ENCODE peak calls at places on chromosome 13, in eight cellular contexts. I is glutamatergic neuron, L is neural progenitor cell, Y is stomach, Z is ovary, H is GM12865, R is heart right ventricle, P is thoracic aorta. G is an unnamed sample.

GRCh38 chr13:79724348-79725103 is 243.6 kb downstream of the NDFIP2 start:
- DNase-seq in I (no peak), L (no peak), Y (no peak), Z (no peak), H (no peak), R (no peak), P (no peak), G (no peak)

GRCh38 chr13:34358811-34359513 is 541.0 kb downstream of the RFC3 start:
- DNase-seq in I (no peak), L (no peak), Y (no peak), Z (no peak), H (no peak), R (no peak), P (no peak), G (no peak)

GRCh38 chr13:110301606-110302131 is 5.3 kb downstream of the COL4A1 start:
- DNase-seq in I (no peak), L (peak), Y (no peak), Z (no peak), H (no peak), R (no peak), P (no peak), G (no peak)

GRCh38 chr13:51620165-51620983 is 36.1 kb downstream of the WDFY2 start:
- DNase-seq in I (no peak), L (no peak), Y (no peak), Z (no peak), H (no peak), R (peak), P (no peak), G (no peak)

GRCh38 chr13:29902632-29903305 is 52.4 kb upstream of the UBL3 start:
- DNase-seq in I (no peak), L (no peak), Y (no peak), Z (no peak), H (no peak), R (no peak), P (no peak), G (no peak)

GRCh38 chr13:35926859-35927530 is 204.2 kb downstream of the DCLK1 start:
- DNase-seq in I (no peak), L (no peak), Y (no peak), Z (no peak), H (no peak), R (no peak), P (no peak), G (no peak)

GRCh38 chr13:114140131-114140908 is 7.9 kb upstream of the RASA3 start:
- DNase-seq in I (no peak), L (no peak), Y (no peak), Z (no peak), H (no peak), R (no peak), P (no peak), G (no peak)

GRCh38 chr13:88744289-88744688 is 1073.1 kb downstream of the SLITRK5 start:
- DNase-seq in I (no peak), L (no peak), Y (no peak), Z (no peak), H (no peak), R (no peak), P (no peak), G (no peak)

GRCh38 chr13:41455725-41456419 is 1.5 kb upstream of the RGCC start:
- DNase-seq in I (no peak), L (peak), Y (no peak), Z (no peak), H (no peak), R (no peak), P (no peak), G (peak)

GRCh38 chr13:99393791-99394735 is 86.9 kb upstream of the GPR183 start:
- DNase-seq in I (no peak), L (no peak), Y (no peak), Z (no peak), H (no peak), R (no peak), P (no peak), G (no peak)

GRCh38 chr13:110298566-110299321 is 8.2 kb downstream of the COL4A1 start:
- DNase-seq in I (no peak), L (no peak), Y (no peak), Z (peak), H (no peak), R (peak), P (no peak), G (peak)

GRCh38 chr13:35923347-35923746 is 207.8 kb downstream of the DCLK1 start:
- DNase-seq in I (no peak), L (no peak), Y (no peak), Z (no peak), H (no peak), R (peak), P (no peak), G (no peak)

GRCh38 chr13:108948269-108948671 is 318.9 kb downstream of the MYO16 start:
- DNase-seq in I (no peak), L (no peak), Y (no peak), Z (no peak), H (no peak), R (no peak), P (no peak), G (no peak)

GRCh38 chr13:98740131-98740530 is 12.3 kb downstream of the SLC15A1 start:
- DNase-seq in I (no peak), L (no peak), Y (no peak), Z (no peak), H (no peak), R (no peak), P (no peak), G (no peak)

GRCh38 chr13:72437458-72437857 is 290.0 kb downstream of the MZT1 start:
- DNase-seq in I (no peak), L (no peak), Y (no peak), Z (no peak), H (no peak), R (no peak), P (no peak), G (no peak)

GRCh38 chr13:83274679-83275078 is 607.6 kb downstream of the SLITRK1 start:
- DNase-seq in I (no peak), L (no peak), Y (no peak), Z (no peak), H (no peak), R (no peak), P (no peak), G (no peak)

GRCh38 chr13:75310005-75310580 is 171.9 kb downstream of the TBC1D4 start:
- DNase-seq in I (no peak), L (no peak), Y (no peak), Z (no peak), H (peak), R (no peak), P (no peak), G (no peak)

GRCh38 chr13:61466280-61466679 is 50.6 kb upstream of the PCDH20 start:
- DNase-seq in I (no peak), L (peak), Y (no peak), Z (no peak), H (no peak), R (no peak), P (no peak), G (no peak)

GRCh38 chr13:107866666-107867623 is 348.4 kb downstream of the LIG4 start:
- DNase-seq in I (peak), L (peak), Y (no peak), Z (no peak), H (no peak), R (peak), P (no peak), G (peak)

GRCh38 chr13:20494656-20495055 is 31.0 kb downstream of the CRYL1 start:
- DNase-seq in I (no peak), L (no peak), Y (no peak), Z (no peak), H (no peak), R (no peak), P (no peak), G (no peak)

GRCh38 chr13:82467626-82468025 is 1414.6 kb downstream of the SLITRK1 start:
- DNase-seq in I (no peak), L (no peak), Y (no peak), Z (no peak), H (no peak), R (no peak), P (no peak), G (no peak)

GRCh38 chr13:60369242-60369641 is 27.8 kb upstream of the TDRD3 start:
- DNase-seq in I (no peak), L (no peak), Y (no peak), Z (no peak), H (no peak), R (no peak), P (no peak), G (no peak)

GRCh38 chr13:21022056-21022693 is 39.2 kb downstream of the LATS2 start:
- DNase-seq in I (no peak), L (no peak), Y (no peak), Z (no peak), H (no peak), R (no peak), P (no peak), G (no peak)

GRCh38 chr13:86572115-86572514 is 772.9 kb upstream of the SLITRK6 start:
- DNase-seq in I (no peak), L (no peak), Y (no peak), Z (no peak), H (no peak), R (no peak), P (no peak), G (no peak)

GRCh38 chr13:60869225-60869624 is 472.2 kb downstream of the TDRD3 start:
- DNase-seq in I (no peak), L (no peak), Y (no peak), Z (no peak), H (no peak), R (no peak), P (no peak), G (no peak)

GRCh38 chr13:75135325-75135825 is 346.6 kb downstream of the TBC1D4 start:
- DNase-seq in I (no peak), L (no peak), Y (no peak), Z (no peak), H (no peak), R (no peak), P (no peak), G (no peak)

GRCh38 chr13:112618501-112618900 is 30.5 kb upstream of the TUBGCP3 start:
- DNase-seq in I (no peak), L (no peak), Y (no peak), Z (no peak), H (no peak), R (no peak), P (no peak), G (no peak)

GRCh38 chr13:110129539-110130186 is 177.3 kb downstream of the COL4A1 start:
- DNase-seq in I (no peak), L (no peak), Y (no peak), Z (no peak), H (no peak), R (no peak), P (no peak), G (no peak)

GRCh38 chr13:32911506-32911905 is 104.7 kb upstream of the KL start:
- DNase-seq in I (no peak), L (peak), Y (no peak), Z (no peak), H (peak), R (no peak), P (no peak), G (peak)

DNA sequence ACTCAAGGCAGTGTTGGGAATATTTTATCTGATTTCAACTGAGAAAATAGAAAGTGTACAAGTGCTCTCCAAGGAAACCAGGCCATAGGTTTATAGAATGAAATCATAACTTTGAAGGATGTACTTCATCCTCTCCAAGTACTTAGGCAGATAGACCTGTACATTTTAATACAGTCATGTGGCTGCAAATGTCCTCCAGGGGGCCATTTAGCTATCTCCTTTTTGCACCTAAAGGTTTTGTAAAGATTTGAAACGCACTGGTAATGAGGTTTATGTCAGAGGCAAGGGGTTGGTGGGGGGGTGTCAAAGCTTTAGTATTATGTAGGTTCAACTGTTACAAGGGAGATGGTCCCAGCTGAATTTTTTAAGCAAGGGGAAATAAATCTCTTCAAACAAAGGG is 364.4 kb downstream of the DCT start:
- DNase-seq in I (no peak), L (no peak), Y (no peak), Z (no peak), H (no peak), R (no peak), P (no peak), G (no peak)
- TF ChIP-seq CTCF in I (peak), L (peak), Y (no peak), Z (no peak), H (no peak), R (no peak), P (no peak), G (no peak)

GRCh38 chr13:28657784-28658538 is 969 bp upstream of the POMP start:
- DNase-seq in I (no peak), L (peak), Y (no peak), Z (no peak), H (peak), R (no peak), P (no peak), G (peak)
- TF ChIP-seq CTCF in I (no peak), L (no peak), Y (no peak), Z (no peak), H (no peak), R (no peak), P (no peak), G (no peak)

DNA sequence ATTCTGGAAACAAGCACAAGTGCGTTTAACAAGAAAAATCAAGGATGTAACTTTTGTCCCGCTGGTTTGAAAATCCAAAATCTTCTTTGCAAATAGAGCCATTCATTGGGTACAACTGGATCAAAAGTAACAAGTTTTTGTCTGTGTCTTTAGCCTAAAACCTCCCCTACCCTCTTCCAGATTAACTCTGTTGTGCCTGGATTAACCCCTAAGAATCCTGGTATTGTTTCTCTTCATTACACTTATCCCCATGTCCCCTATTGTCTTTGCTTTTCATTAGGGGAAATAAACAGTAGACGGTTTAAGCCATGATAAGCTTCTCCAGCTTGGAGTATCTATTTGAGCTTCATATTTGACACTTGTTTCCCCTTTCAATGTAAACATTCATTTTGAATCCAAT is 242.1 kb upstream of the ARGLU1 start:
- DNase-seq in I (no peak), L (peak), Y (no peak), Z (no peak), H (no peak), R (no peak), P (no peak), G (no peak)
- TF ChIP-seq CTCF in I (no peak), L (no peak), Y (no peak), Z (no peak), H (no peak), R (no peak), P (no peak), G (no peak)

GRCh38 chr13:102944821-102945220 is 99.0 kb downstream of the ERCC5 start:
- DNase-seq in I (no peak), L (no peak), Y (no peak), Z (no peak), H (no peak), R (no peak), P (no peak), G (no peak)

GRCh38 chr13:102945324-102945815 is 99.5 kb downstream of the ERCC5 start:
- DNase-seq in I (no peak), L (no peak), Y (no peak), Z (no peak), H (no peak), R (no peak), P (no peak), G (no peak)

GRCh38 chr13:102951808-102952207 is 106.0 kb downstream of the ERCC5 start:
- DNase-seq in I (no peak), L (no peak), Y (no peak), Z (no peak), H (no peak), R (no peak), P (no peak), G (no peak)

DNA sequence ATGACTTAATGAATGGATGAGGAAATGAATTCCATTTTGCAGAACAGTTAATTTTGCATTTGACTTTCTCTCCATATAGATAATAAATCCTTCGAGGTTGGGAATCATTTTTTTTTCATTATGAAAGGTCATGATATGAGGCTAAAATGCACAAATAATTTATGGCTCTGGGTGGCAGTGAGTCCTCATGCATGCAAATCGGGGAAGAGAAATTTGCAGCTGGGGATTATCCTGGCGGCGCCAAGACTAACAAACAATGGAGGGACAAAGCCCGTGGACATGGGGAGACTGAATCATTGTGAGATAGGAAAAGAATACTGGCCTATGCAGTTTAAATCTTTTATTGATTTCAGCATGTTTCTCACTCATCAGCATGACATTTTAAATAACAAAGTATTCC is 102.2 kb downstream of the ERCC5 start:
- DNase-seq in I (no peak), L (peak), Y (no peak), Z (no peak), H (no peak), R (no peak), P (no peak), G (no peak)
- TF ChIP-seq CTCF in I (no peak), L (peak), Y (no peak), Z (no peak), H (no peak), R (no peak), P (no peak), G (no peak)

DNA sequence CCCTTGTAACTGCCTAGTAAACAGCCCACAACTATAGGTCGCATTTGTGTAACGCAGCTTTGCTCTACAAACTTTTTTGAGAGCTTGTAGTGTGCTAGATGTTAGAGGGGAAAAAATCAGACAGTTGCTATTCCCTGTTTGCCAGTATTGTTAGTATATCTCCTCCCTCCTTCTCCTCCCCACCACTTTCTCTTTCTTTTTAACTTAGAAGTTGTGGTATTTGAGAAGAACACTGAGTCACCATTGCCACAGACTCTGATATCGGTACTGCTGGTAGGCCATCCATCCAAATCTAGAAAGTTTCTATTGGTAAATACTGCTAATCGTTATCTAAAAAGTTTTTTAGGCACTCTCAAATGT is 661 bp downstream of the POMP start:
- DNase-seq in I (no peak), L (no peak), Y (no peak), Z (no peak), H (peak), R (no peak), P (no peak), G (peak)
- TF ChIP-seq CTCF in I (no peak), L (no peak), Y (no peak), Z (no peak), H (no peak), R (no peak), P (no peak), G (no peak)

GRCh38 chr13:23455401-23456185 is 22.1 kb upstream of the SACS start:
- DNase-seq in I (no peak), L (no peak), Y (no peak), Z (no peak), H (no peak), R (no peak), P (no peak), G (no peak)
- TF ChIP-seq CTCF in I (no peak), L (no peak), Y (no peak), Z (no peak), H (no peak), R (no peak), P (no peak), G (no peak)

GRCh38 chr13:45468676-45469075 is 3.9 kb downstream of the COG3 start:
- DNase-seq in I (no peak), L (no peak), Y (no peak), Z (no peak), H (peak), R (no peak), P (no peak), G (no peak)

GRCh38 chr13:45464141-45464686 is 525 bp upstream of the COG3 start:
- DNase-seq in I (no peak), L (no peak), Y (no peak), Z (no peak), H (no peak), R (no peak), P (no peak), G (no peak)

GRCh38 chr13:45466359-45466758 is 1.6 kb downstream of the COG3 start:
- DNase-seq in I (no peak), L (no peak), Y (no peak), Z (no peak), H (no peak), R (no peak), P (no peak), G (no peak)

DNA sequence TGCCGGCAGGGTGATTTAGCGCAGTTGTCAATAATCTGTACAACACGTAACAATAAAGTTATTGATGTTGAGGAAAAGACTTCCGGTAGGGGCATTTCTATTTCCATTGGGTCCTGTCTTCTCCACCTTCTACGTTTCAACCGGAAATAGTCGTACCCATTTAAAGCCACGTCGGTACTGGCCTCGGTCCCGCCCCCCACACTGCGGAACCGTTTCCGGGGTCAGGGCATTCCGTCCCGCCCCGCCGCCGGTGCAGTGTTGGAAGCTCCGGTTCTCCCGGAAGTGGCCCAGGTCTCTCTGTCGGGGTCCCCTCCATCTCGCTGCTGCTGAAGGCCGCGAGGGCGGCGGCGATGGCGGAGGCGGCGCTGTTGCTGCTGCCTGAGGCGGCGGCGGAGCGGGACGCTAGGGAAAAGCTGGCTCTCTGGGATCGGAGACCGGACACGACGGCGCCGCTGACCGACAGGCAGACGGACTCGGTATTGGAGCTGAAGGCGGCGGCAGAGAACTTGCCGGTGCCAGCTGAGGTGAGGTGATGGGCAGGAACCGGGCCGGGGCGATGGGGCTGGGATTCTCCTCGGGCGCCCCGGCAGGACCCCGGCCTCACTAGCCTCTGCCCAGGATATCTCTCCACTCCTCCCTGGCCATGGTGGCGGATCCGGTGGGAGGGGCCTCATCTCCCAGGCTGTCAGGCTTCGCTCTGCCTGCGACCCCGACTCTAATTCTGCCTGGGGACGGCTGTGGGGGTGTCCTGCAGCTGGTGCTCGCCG is at the start of gene COG3:
- DNase-seq in I (peak), L (peak), Y (peak), Z (peak), H (peak), R (peak), P (peak), G (peak)
- TF ChIP-seq CTCF in I (no peak), L (peak), Y (no peak), Z (no peak), H (peak), R (peak), P (no peak), G (peak)

GRCh38 chr13:97030705-97031452 is 36.6 kb upstream of the OXGR1 start:
- DNase-seq in I (no peak), L (peak), Y (no peak), Z (no peak), H (peak), R (no peak), P (no peak), G (peak)
- TF ChIP-seq CTCF in I (peak), L (peak), Y (no peak), Z (no peak), H (no peak), R (no peak), P (no peak), G (no peak)

GRCh38 chr13:111359237-111359915 is 38.9 kb downstream of the TEX29 start:
- DNase-seq in I (no peak), L (peak), Y (peak), Z (no peak), H (no peak), R (no peak), P (no peak), G (no peak)
- TF ChIP-seq CTCF in I (no peak), L (peak), Y (no peak), Z (no peak), H (no peak), R (no peak), P (no peak), G (no peak)

G was measured in GM13976.